ENCODE peak calls at places on chromosome 11, in seven cellular contexts. F is IMR-90, U is right atrium auricular region, L is colonic mucosa, Y is OCI-LY7, G is PC-9, P is cardiac muscle cell. S is an unnamed sample.
A peak's percentile ranks its signal among the peaks of the same experiment; 100 is the strongest.

GRCh38 chr11:72848846-72849466 is 34.7 kb downstream of the ATG16L2 start:
- DNase-seq in U (no peak), F (peak; percentile 60), P (peak; percentile 48), L (no peak), Y (peak; percentile 36), G (no peak), S (no peak)

GRCh38 chr11:121385693-121386092 is 66.4 kb upstream of the SORL1 start:
- DNase-seq in U (no peak), G (no peak), Y (peak; percentile 83), L (no peak), P (no peak), F (no peak), S (no peak)

GRCh38 chr11:133928628-133929059 is 28.1 kb downstream of the IGSF9B start:
- DNase-seq in Y (no peak), F (no peak), L (peak; percentile 38), P (peak; percentile 63), G (no peak), U (no peak), S (no peak)

GRCh38 chr11:119337581-119338317 is 2.9 kb downstream of the C1QTNF5 start:
- DNase-seq in P (peak; percentile 77), L (no peak), F (peak; percentile 90), Y (no peak), U (no peak), G (no peak), S (no peak)

GRCh38 chr11:63583288-63583687 is 20.1 kb upstream of the PLAAT2 start:
- DNase-seq in U (no peak), Y (no peak), L (no peak), G (no peak), P (peak; percentile 59), F (no peak), S (no peak)

GRCh38 chr11:125370561-125371389 is 125.3 kb downstream of the FEZ1 start:
- DNase-seq in P (no peak), G (no peak), F (no peak), Y (no peak), U (no peak), L (no peak), S (no peak)

GRCh38 chr11:2138436-2139117 is 612 bp downstream of the IGF2 start:
- DNase-seq in F (no peak), Y (no peak), P (no peak), U (no peak), G (no peak), L (no peak), S (no peak)

GRCh38 chr11:126607776-126608625 is 252.5 kb downstream of the ST3GAL4 start:
- DNase-seq in U (no peak), P (no peak), L (no peak), G (no peak), Y (no peak), F (no peak), S (no peak)

GRCh38 chr11:2742611-2743426 is 43.0 kb upstream of the KCNQ1OT1 start:
- DNase-seq in U (no peak), P (no peak), L (no peak), F (no peak), G (no peak), Y (no peak), S (no peak)

GRCh38 chr11:70860855-70861254 is 391.5 kb downstream of the SHANK2 start:
- DNase-seq in L (no peak), F (no peak), Y (no peak), G (no peak), U (no peak), P (no peak), S (no peak)

GRCh38 chr11:37712246-37712645 is 1114.2 kb upstream of the RAG2 start:
- DNase-seq in P (peak; percentile 15), Y (no peak), G (no peak), F (peak; percentile 6), L (no peak), U (no peak), S (no peak)

GRCh38 chr11:134506046-134506445 is 94.0 kb upstream of the B3GAT1 start:
- DNase-seq in U (no peak), L (no peak), Y (no peak), G (no peak), P (no peak), F (no peak), S (no peak)

GRCh38 chr11:31826530-31827438 is 15.7 kb upstream of the PAX6 start:
- DNase-seq in F (no peak), P (no peak), G (no peak), Y (no peak), L (no peak), U (no peak), S (no peak)

GRCh38 chr11:102347526-102348331 is 715 bp downstream of the BIRC2 start:
- DNase-seq in F (peak; percentile 29), U (no peak), G (no peak), L (peak; percentile 76), P (peak; percentile 47), Y (peak; percentile 53), S (no peak)

GRCh38 chr11:11379661-11380060 is 26.6 kb upstream of the CSNK2A3 start:
- DNase-seq in U (no peak), L (no peak), G (no peak), Y (no peak), P (no peak), F (no peak), S (no peak)

GRCh38 chr11:117631336-117632090 is 165.5 kb downstream of the DSCAML1 start:
- DNase-seq in P (no peak), Y (no peak), L (no peak), U (no peak), F (no peak), G (no peak), S (no peak)

GRCh38 chr11:70716986-70717775 is 318.9 kb downstream of the CTTN start:
- DNase-seq in L (no peak), U (no peak), G (no peak), Y (no peak), P (no peak), F (no peak), S (no peak)

GRCh38 chr11:74909363-74909762 is 39.5 kb downstream of the XRRA1 start:
- DNase-seq in Y (no peak), L (no peak), U (no peak), G (no peak), P (no peak), F (no peak), S (no peak)

DNA sequence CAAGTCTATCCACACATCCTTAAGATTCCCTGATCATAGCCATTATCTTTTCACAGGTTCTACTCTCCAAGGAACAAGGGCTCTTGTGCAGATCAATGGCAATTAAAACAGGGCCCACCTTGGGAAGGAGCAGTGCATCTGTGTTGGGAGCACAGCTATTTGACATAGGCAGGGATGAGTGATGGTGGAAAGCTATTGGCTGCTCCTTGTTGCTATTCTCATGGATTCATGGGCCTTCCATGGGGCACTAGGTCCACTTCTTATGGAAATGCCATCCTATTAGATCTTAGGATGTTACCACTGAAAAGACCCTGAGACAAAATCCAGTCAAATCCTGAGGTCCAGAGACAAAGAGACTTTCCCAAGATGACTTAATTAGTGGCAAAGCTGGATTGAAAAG is 148.6 kb upstream of the MTNR1B start:
- DNase-seq in G (no peak), P (no peak), U (no peak), F (no peak), Y (no peak), L (no peak), S (no peak)
- TF ChIP-seq CTCF in G (no peak), P (no peak), U (no peak), F (no peak), Y (no peak), L (no peak), S (no peak)

DNA sequence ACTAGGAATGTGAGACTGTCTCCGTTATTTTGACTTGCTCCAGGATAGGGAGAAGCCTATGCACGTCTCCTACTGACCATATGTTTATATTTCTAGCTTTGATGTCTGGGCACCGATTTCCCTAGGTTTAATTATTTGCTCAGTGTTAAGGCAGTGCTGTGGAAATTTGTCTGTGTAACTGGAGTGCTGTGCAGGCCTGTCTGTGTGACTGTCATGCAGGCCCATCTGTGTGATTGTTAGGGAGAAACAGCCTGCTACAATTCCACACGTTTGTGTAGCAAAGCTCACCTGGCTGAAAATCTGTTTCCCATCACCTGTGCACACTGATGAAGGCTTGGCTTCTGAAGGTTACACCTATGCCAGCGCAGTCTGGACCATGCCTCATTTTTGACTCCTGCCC is 29.6 kb upstream of the HSPA8 start:
- DNase-seq in L (no peak), P (no peak), G (no peak), U (no peak), F (no peak), Y (no peak), S (no peak)
- H3K27ac ChIP-seq in L (no peak overlapping the region), P (peak overlapping the region; percentile 10), G (no peak overlapping the region), U (no peak overlapping the region), F (no peak overlapping the region), Y (no peak overlapping the region), S (no peak overlapping the region)

DNA sequence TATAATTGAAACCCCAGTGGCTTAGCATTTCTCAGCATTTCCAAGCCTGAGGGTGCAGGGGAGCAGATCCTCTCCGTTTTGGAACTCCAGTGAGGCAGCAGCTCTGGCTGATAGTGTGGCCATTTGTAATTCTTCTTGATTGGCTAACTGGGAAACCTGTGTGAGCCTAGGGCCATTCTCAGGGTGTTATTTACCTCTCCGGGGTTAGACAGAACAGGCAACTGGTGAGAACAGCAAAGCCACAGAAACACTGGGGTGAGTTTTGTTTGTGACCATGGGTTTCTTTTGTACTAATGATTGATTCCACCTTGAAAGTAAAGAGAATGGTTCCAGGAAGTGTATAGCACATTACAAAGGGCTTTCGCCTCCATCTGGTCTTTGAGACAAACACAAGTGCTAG is 2.4 kb upstream of the OR4X2 start:
- DNase-seq in Y (no peak), G (no peak), F (no peak), L (no peak), P (no peak), U (no peak), S (no peak)
- TF ChIP-seq CTCF in Y (no peak), G (no peak), F (no peak), L (no peak), P (no peak), U (no peak), S (no peak)

GRCh38 chr11:6619021-6619745 is at the start of gene TPP1:
- DNase-seq in F (peak; percentile 94), Y (peak; percentile 94), G (peak; percentile 71), L (peak; percentile 98), U (peak; percentile 99), P (peak; percentile 95), S (peak; percentile 96)
- H3K27ac ChIP-seq in F (peak within 1 kb of the TSS; percentile 81), Y (no peak within 1 kb of the TSS), G (no peak within 1 kb of the TSS), L (peak within 1 kb of the TSS; percentile 75), U (peak within 1 kb of the TSS; percentile 92), P (peak within 1 kb of the TSS; percentile 70), S (peak within 1 kb of the TSS; percentile 94)